ENCODE peak calls at places on chromosomes 3 and 15, in six cellular contexts. R, E, I, D, K and X are unnamed samples.

GRCh38 chr3:9911863-9912262 is 5.0 kb upstream of the IL17RC start:
- DNase-seq in K (no peak), D (no peak), I (no peak), R (no peak), E (no peak), X (no peak)

GRCh38 chr3:182937293-182938051 is 42.9 kb downstream of the DCUN1D1 start:
- DNase-seq in R (no peak), K (no peak), E (no peak), I (peak; percentile 69), D (no peak), X (no peak)

GRCh38 chr3:86563358-86563970 is 427.5 kb downstream of the VGLL3 start:
- DNase-seq in I (peak; percentile 3), R (peak; percentile 34), K (no peak), E (no peak), D (no peak), X (peak; percentile 88)

GRCh38 chr15:70741107-70741511 is 22.2 kb downstream of the UACA start:
- DNase-seq in E (no peak), D (no peak), I (no peak), R (peak; percentile 55), K (no peak), X (no peak)

GRCh38 chr3:168096210-168096795 is 579 bp upstream of the GOLIM4 start:
- DNase-seq in R (peak; percentile 87), I (peak; percentile 67), E (peak; percentile 21), D (no peak), K (peak; percentile 56), X (peak; percentile 56)

GRCh38 chr15:35167675-35168074 is 82.6 kb upstream of the NANOGP8 start:
- DNase-seq in R (no peak), E (no peak), I (no peak), K (no peak), D (no peak), X (no peak)

GRCh38 chr15:74258456-74259323 is 22.6 kb downstream of the CCDC33 start:
- DNase-seq in K (no peak), D (no peak), E (no peak), R (no peak), I (no peak), X (no peak)

GRCh38 chr15:40332138-40332781 is 8.5 kb downstream of the CCDC9B start:
- DNase-seq in K (no peak), R (no peak), D (no peak), I (no peak), E (no peak), X (no peak)

GRCh38 chr15:91956026-91956723 is 102.7 kb downstream of the SLCO3A1 start:
- DNase-seq in E (no peak), K (no peak), D (no peak), R (no peak), I (no peak), X (peak; percentile 43)

GRCh38 chr15:88932875-88933330 is 19.7 kb upstream of the MFGE8 start:
- DNase-seq in D (no peak), R (no peak), E (no peak), K (no peak), I (no peak), X (no peak)

GRCh38 chr3:157063926-157064325 is 96.0 kb downstream of the CCNL1 start:
- DNase-seq in R (no peak), D (no peak), I (no peak), E (no peak), K (no peak), X (no peak)

GRCh38 chr3:10550705-10551104 is 45.3 kb upstream of the ATP2B2 start:
- DNase-seq in I (no peak), E (no peak), R (no peak), K (no peak), D (no peak), X (no peak)

GRCh38 chr15:99103279-99103678 is 1.6 kb upstream of the SYNM start:
- DNase-seq in R (no peak), I (no peak), E (no peak), K (no peak), D (no peak), X (no peak)
- TF ChIP-seq CREB1 in R (no peak), I (no peak), E (no peak), K (no peak), D (no peak), X (no peak)

GRCh38 chr15:82995938-82996337 is 9.9 kb downstream of the RAMAC start:
- DNase-seq in I (no peak), E (no peak), R (no peak), K (no peak), D (no peak), X (no peak)
- TF ChIP-seq CREB1 in I (no peak), E (no peak), R (no peak), K (no peak), D (no peak), X (no peak)

GRCh38 chr3:184377374-184377773 is 633 bp downstream of the THPO start:
- DNase-seq in E (no peak), K (no peak), R (peak; percentile 23), D (no peak), I (no peak), X (no peak)

GRCh38 chr3:184380210-184380626 is 364 bp downstream of the CHRD start:
- DNase-seq in R (peak; percentile 21), I (peak; percentile 79), E (peak; percentile 74), D (no peak), K (no peak), X (peak; percentile 81)

GRCh38 chr3:184379375-184380209 is at the start of gene CHRD:
- DNase-seq in D (no peak), K (no peak), R (no peak), I (no peak), E (no peak), X (no peak)

GRCh38 chr3:184377882-184378445 is at the start of gene THPO:
- DNase-seq in E (peak; percentile 40), R (peak; percentile 90), D (no peak), K (no peak), I (peak; percentile 83), X (peak; percentile 52)

GRCh38 chr3:184378650-184379374 is 805 bp upstream of the THPO start:
- DNase-seq in R (no peak), D (no peak), K (no peak), E (no peak), I (no peak), X (no peak)
- TF ChIP-seq CREB1 in R (no peak), D (no peak), K (no peak), E (no peak), I (no peak), X (no peak)

DNA sequence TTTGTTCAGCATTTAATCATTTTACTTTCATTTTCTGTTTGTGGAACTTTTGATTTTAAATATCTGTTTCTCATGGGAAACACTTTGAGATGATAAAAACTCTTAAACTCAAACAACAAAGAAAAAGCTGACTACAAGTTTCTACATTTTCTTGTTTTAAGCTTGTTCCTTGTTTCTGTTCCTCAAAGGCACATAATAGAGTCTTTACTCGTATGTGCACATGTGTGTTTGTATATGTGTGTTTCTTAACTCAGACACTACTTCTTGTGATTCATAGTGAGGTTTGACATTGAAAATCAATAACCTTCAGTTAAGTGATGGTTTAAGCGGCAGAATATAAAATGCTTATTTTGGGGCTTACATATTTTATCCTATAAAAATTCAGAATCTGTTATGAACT is 786.7 kb upstream of the EPHA6 start:
- DNase-seq in R (no peak), I (no peak), E (no peak), D (no peak), K (no peak), X (no peak)
- TF ChIP-seq CREB1 in R (no peak), I (no peak), E (no peak), D (no peak), K (no peak), X (no peak)

GRCh38 chr3:133509482-133509881 is 64.0 kb upstream of the CDV3 start:
- DNase-seq in E (no peak), D (no peak), R (no peak), K (no peak), I (no peak), X (no peak)
- TF ChIP-seq CREB1 in E (no peak), D (no peak), R (no peak), K (no peak), I (no peak), X (no peak)